ENCODE peak calls at places on chromosomes 4 and X, in seven cellular contexts. One of them, this sample, is unnamed.

GRCh38 chrX:2708016-2708415 is 16.9 kb downstream of the CD99 start:
- DNase-seq in lower lobe of right lung: no peak
- DNase-seq in GM10248: no peak
- DNase-seq in thoracic aorta: no peak
- DNase-seq in fibroblast of lung: no peak
- DNase-seq in AG09309: no peak
- DNase-seq in Panc1: no peak
- DNase-seq in this sample: peak

GRCh38 chr4:8123389-8123788 is 35.2 kb downstream of the ABLIM2 start:
- DNase-seq in lower lobe of right lung: no peak
- DNase-seq in GM10248: no peak
- DNase-seq in thoracic aorta: no peak
- DNase-seq in fibroblast of lung: peak
- DNase-seq in AG09309: no peak
- DNase-seq in Panc1: no peak
- DNase-seq in this sample: no peak

GRCh38 chr4:10158355-10158942 is 41.9 kb upstream of the WDR1 start:
- DNase-seq in lower lobe of right lung: no peak
- DNase-seq in GM10248: no peak
- DNase-seq in thoracic aorta: no peak
- DNase-seq in fibroblast of lung: no peak
- DNase-seq in AG09309: no peak
- DNase-seq in Panc1: no peak
- DNase-seq in this sample: no peak

GRCh38 chr4:28226962-28227361 is 1366.3 kb downstream of the STIM2 start:
- DNase-seq in lower lobe of right lung: no peak
- DNase-seq in GM10248: no peak
- DNase-seq in thoracic aorta: no peak
- DNase-seq in fibroblast of lung: no peak
- DNase-seq in AG09309: no peak
- DNase-seq in Panc1: no peak
- DNase-seq in this sample: no peak

GRCh38 chr4:41359836-41360213 is 103.1 kb downstream of the UCHL1 start:
- DNase-seq in lower lobe of right lung: no peak
- DNase-seq in GM10248: no peak
- DNase-seq in thoracic aorta: no peak
- DNase-seq in fibroblast of lung: no peak
- DNase-seq in AG09309: no peak
- DNase-seq in Panc1: no peak
- DNase-seq in this sample: no peak

GRCh38 chr4:83599183-83599582 is 63.3 kb downstream of the GPAT3 start:
- DNase-seq in lower lobe of right lung: no peak
- DNase-seq in GM10248: no peak
- DNase-seq in thoracic aorta: no peak
- DNase-seq in fibroblast of lung: peak
- DNase-seq in AG09309: no peak
- DNase-seq in Panc1: no peak
- DNase-seq in this sample: no peak

GRCh38 chr4:184896868-184897715 is 71.3 kb upstream of the ACSL1 start:
- DNase-seq in lower lobe of right lung: peak
- DNase-seq in GM10248: peak
- DNase-seq in thoracic aorta: no peak
- DNase-seq in fibroblast of lung: no peak
- DNase-seq in AG09309: peak
- DNase-seq in Panc1: no peak
- DNase-seq in this sample: peak

GRCh38 chr4:120395746-120396145 is 329.1 kb upstream of the MAD2L1 start:
- DNase-seq in lower lobe of right lung: no peak
- DNase-seq in GM10248: no peak
- DNase-seq in thoracic aorta: no peak
- DNase-seq in fibroblast of lung: no peak
- DNase-seq in AG09309: no peak
- DNase-seq in Panc1: no peak
- DNase-seq in this sample: no peak

GRCh38 chr4:121428721-121429120 is 47.9 kb upstream of the QRFPR start:
- DNase-seq in lower lobe of right lung: no peak
- DNase-seq in GM10248: no peak
- DNase-seq in thoracic aorta: no peak
- DNase-seq in fibroblast of lung: peak
- DNase-seq in AG09309: no peak
- DNase-seq in Panc1: no peak
- DNase-seq in this sample: no peak

GRCh38 chr4:184851200-184851541 is 25.4 kb upstream of the ACSL1 start:
- DNase-seq in lower lobe of right lung: no peak
- DNase-seq in GM10248: peak
- DNase-seq in thoracic aorta: no peak
- DNase-seq in fibroblast of lung: no peak
- DNase-seq in AG09309: no peak
- DNase-seq in Panc1: no peak
- DNase-seq in this sample: peak

GRCh38 chr4:186719925-186720694 is 3.5 kb downstream of the FAT1 start:
- DNase-seq in lower lobe of right lung: no peak
- DNase-seq in GM10248: no peak
- DNase-seq in thoracic aorta: no peak
- DNase-seq in fibroblast of lung: peak
- DNase-seq in AG09309: no peak
- DNase-seq in Panc1: no peak
- DNase-seq in this sample: no peak

GRCh38 chr4:168884251-168885124 is 125.6 kb downstream of the CBR4 start:
- DNase-seq in lower lobe of right lung: no peak
- DNase-seq in GM10248: no peak
- DNase-seq in thoracic aorta: no peak
- DNase-seq in fibroblast of lung: no peak
- DNase-seq in AG09309: no peak
- DNase-seq in Panc1: no peak
- DNase-seq in this sample: no peak

GRCh38 chr4:156665779-156666366 is 305.7 kb downstream of the PDGFC start:
- DNase-seq in lower lobe of right lung: no peak
- DNase-seq in GM10248: no peak
- DNase-seq in thoracic aorta: no peak
- DNase-seq in fibroblast of lung: no peak
- DNase-seq in AG09309: no peak
- DNase-seq in Panc1: no peak
- DNase-seq in this sample: no peak

GRCh38 chr4:8419222-8420041 is 21.1 kb downstream of the ACOX3 start:
- DNase-seq in lower lobe of right lung: no peak
- DNase-seq in GM10248: peak
- DNase-seq in thoracic aorta: no peak
- DNase-seq in fibroblast of lung: peak
- DNase-seq in AG09309: peak
- DNase-seq in Panc1: no peak
- DNase-seq in this sample: no peak

GRCh38 chr4:128600410-128600809 is 209.1 kb upstream of the JADE1 start:
- DNase-seq in lower lobe of right lung: no peak
- DNase-seq in GM10248: no peak
- DNase-seq in thoracic aorta: no peak
- DNase-seq in fibroblast of lung: peak
- DNase-seq in AG09309: no peak
- DNase-seq in Panc1: no peak
- DNase-seq in this sample: no peak

GRCh38 chr4:88166608-88167007 is 8.2 kb upstream of the ABCG2 start:
- DNase-seq in lower lobe of right lung: no peak
- DNase-seq in GM10248: no peak
- DNase-seq in thoracic aorta: no peak
- DNase-seq in fibroblast of lung: no peak
- DNase-seq in AG09309: no peak
- DNase-seq in Panc1: no peak
- DNase-seq in this sample: no peak

GRCh38 chr4:99463566-99463965 is 28.4 kb upstream of the ADH7 start:
- DNase-seq in lower lobe of right lung: no peak
- DNase-seq in GM10248: no peak
- DNase-seq in thoracic aorta: no peak
- DNase-seq in fibroblast of lung: no peak
- DNase-seq in AG09309: no peak
- DNase-seq in Panc1: no peak
- DNase-seq in this sample: no peak

GRCh38 chr4:119038465-119038864 is 97.2 kb upstream of the MYOZ2 start:
- DNase-seq in lower lobe of right lung: no peak
- DNase-seq in GM10248: no peak
- DNase-seq in thoracic aorta: no peak
- DNase-seq in fibroblast of lung: peak
- DNase-seq in AG09309: no peak
- DNase-seq in Panc1: no peak
- DNase-seq in this sample: no peak

GRCh38 chrX:13933851-13934250 is 95.8 kb downstream of the GEMIN8 start:
- DNase-seq in lower lobe of right lung: no peak
- DNase-seq in GM10248: no peak
- DNase-seq in thoracic aorta: no peak
- DNase-seq in fibroblast of lung: peak
- DNase-seq in AG09309: no peak
- DNase-seq in Panc1: no peak
- DNase-seq in this sample: no peak

GRCh38 chrX:6203462-6204215 is 25.0 kb downstream of the NLGN4X start:
- DNase-seq in lower lobe of right lung: no peak
- DNase-seq in GM10248: no peak
- DNase-seq in thoracic aorta: no peak
- DNase-seq in fibroblast of lung: no peak
- DNase-seq in AG09309: no peak
- DNase-seq in Panc1: no peak
- DNase-seq in this sample: no peak

GRCh38 chr4:183823394-183823793 is 81.7 kb upstream of the STOX2 start:
- DNase-seq in lower lobe of right lung: no peak
- DNase-seq in GM10248: no peak
- DNase-seq in thoracic aorta: no peak
- DNase-seq in fibroblast of lung: peak
- DNase-seq in AG09309: peak
- DNase-seq in Panc1: no peak
- DNase-seq in this sample: no peak

DNA sequence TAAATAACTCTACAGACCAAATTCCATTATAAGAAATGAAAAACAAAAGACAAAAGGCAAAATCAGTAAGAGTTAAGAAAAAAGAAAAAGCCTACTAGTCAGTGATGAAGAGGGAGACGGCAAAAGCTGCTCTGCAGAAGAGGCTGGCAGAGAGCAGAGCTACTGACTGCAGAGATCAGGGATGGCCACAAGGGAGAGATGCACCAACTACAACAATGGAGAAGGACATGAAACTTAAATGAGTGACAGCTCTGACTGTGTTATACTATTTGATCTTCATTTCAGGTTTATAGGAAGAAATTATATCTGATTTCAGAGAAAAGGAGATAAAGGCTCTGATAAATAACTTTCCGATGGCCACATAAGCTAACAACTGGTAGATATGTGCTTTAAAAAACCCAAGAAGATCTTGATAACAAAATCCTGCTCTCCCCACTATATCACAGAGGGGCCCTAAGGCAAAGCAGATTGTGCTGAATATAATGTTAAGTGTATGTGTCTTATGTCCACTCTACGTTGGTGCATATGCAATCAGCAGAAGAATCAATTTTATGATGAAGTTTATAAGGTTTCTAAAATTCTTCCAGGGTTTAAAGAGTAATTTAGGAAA is 58.4 kb upstream of the COX18 start:
- DNase-seq in lower lobe of right lung: no peak
- DNase-seq in GM10248: no peak
- DNase-seq in thoracic aorta: no peak
- DNase-seq in fibroblast of lung: peak
- DNase-seq in AG09309: no peak
- DNase-seq in Panc1: no peak
- DNase-seq in this sample: no peak
- TF ChIP-seq CTCF in lower lobe of right lung: no peak
- TF ChIP-seq CTCF in GM10248: peak
- TF ChIP-seq CTCF in thoracic aorta: peak
- TF ChIP-seq CTCF in fibroblast of lung: no peak
- TF ChIP-seq CTCF in AG09309: peak
- TF ChIP-seq CTCF in Panc1: peak
- TF ChIP-seq CTCF in this sample: no peak

GRCh38 chr4:5378002-5378401 is 326.7 kb downstream of the STK32B start:
- DNase-seq in lower lobe of right lung: no peak
- DNase-seq in GM10248: no peak
- DNase-seq in thoracic aorta: no peak
- DNase-seq in fibroblast of lung: no peak
- DNase-seq in AG09309: no peak
- DNase-seq in Panc1: no peak
- DNase-seq in this sample: no peak
- TF ChIP-seq CTCF in lower lobe of right lung: no peak
- TF ChIP-seq CTCF in GM10248: no peak
- TF ChIP-seq CTCF in thoracic aorta: no peak
- TF ChIP-seq CTCF in fibroblast of lung: no peak
- TF ChIP-seq CTCF in AG09309: peak
- TF ChIP-seq CTCF in Panc1: peak
- TF ChIP-seq CTCF in this sample: no peak

GRCh38 chr4:3513807-3514206 is 18.4 kb downstream of the LRPAP1 start:
- DNase-seq in lower lobe of right lung: peak
- DNase-seq in GM10248: no peak
- DNase-seq in thoracic aorta: no peak
- DNase-seq in fibroblast of lung: no peak
- DNase-seq in AG09309: no peak
- DNase-seq in Panc1: no peak
- DNase-seq in this sample: no peak

GRCh38 chr4:3515646-3516045 is 16.6 kb downstream of the LRPAP1 start:
- DNase-seq in lower lobe of right lung: peak
- DNase-seq in GM10248: no peak
- DNase-seq in thoracic aorta: no peak
- DNase-seq in fibroblast of lung: no peak
- DNase-seq in AG09309: no peak
- DNase-seq in Panc1: no peak
- DNase-seq in this sample: no peak

GRCh38 chr4:3516061-3516835 is 16.0 kb downstream of the LRPAP1 start:
- DNase-seq in lower lobe of right lung: peak
- DNase-seq in GM10248: no peak
- DNase-seq in thoracic aorta: no peak
- DNase-seq in fibroblast of lung: no peak
- DNase-seq in AG09309: no peak
- DNase-seq in Panc1: no peak
- DNase-seq in this sample: no peak

GRCh38 chr4:3514221-3514780 is 17.9 kb downstream of the LRPAP1 start:
- DNase-seq in lower lobe of right lung: peak
- DNase-seq in GM10248: no peak
- DNase-seq in thoracic aorta: no peak
- DNase-seq in fibroblast of lung: no peak
- DNase-seq in AG09309: no peak
- DNase-seq in Panc1: no peak
- DNase-seq in this sample: no peak

DNA sequence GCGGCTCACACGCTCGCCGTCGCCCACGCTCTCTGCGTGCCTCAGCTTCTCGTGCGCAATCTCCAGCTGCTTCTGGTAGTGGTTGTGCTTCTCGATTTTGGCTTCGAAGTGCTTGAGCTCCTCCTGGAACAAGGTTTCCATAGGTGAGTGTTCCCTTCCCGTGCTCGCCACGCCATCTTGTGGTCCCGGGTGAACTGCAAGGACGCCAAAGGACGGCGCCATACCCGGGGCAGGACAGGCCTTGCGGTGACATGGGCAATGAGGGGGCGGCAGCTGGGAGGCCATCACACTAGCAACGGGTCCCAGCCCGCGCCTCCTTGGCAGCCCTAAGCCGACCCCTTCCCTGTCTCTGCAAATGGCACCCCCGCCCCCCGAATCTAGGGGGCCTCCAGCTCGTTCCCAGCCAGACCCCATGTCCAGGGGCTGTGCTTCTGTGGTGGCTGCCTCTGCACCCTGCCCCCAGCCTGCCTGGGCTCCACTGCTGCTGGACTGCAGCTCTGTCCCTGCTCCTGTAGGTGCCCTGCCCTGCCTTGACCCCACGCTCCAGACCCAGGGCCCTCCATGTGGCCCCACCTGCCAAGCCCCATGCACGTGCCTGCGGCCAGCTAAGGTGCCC is 17.3 kb downstream of the LRPAP1 start:
- DNase-seq in lower lobe of right lung: peak
- DNase-seq in GM10248: no peak
- DNase-seq in thoracic aorta: no peak
- DNase-seq in fibroblast of lung: no peak
- DNase-seq in AG09309: no peak
- DNase-seq in Panc1: no peak
- DNase-seq in this sample: no peak
- TF ChIP-seq CTCF in lower lobe of right lung: no peak
- TF ChIP-seq CTCF in GM10248: no peak
- TF ChIP-seq CTCF in thoracic aorta: no peak
- TF ChIP-seq CTCF in fibroblast of lung: no peak
- TF ChIP-seq CTCF in AG09309: peak
- TF ChIP-seq CTCF in Panc1: peak
- TF ChIP-seq CTCF in this sample: no peak

GRCh38 chrX:132948648-132949260 is 9.7 kb downstream of the HS6ST2 start:
- DNase-seq in lower lobe of right lung: no peak
- DNase-seq in GM10248: no peak
- DNase-seq in thoracic aorta: no peak
- DNase-seq in fibroblast of lung: no peak
- DNase-seq in AG09309: no peak
- DNase-seq in Panc1: no peak
- DNase-seq in this sample: no peak
- TF ChIP-seq CTCF in lower lobe of right lung: peak
- TF ChIP-seq CTCF in GM10248: no peak
- TF ChIP-seq CTCF in thoracic aorta: no peak
- TF ChIP-seq CTCF in fibroblast of lung: no peak
- TF ChIP-seq CTCF in AG09309: peak
- TF ChIP-seq CTCF in Panc1: peak
- TF ChIP-seq CTCF in this sample: no peak

This sample was measured in CD14-positive monocyte.